ENCODE peak calls at places on chromosomes 12 and 14, in ten cellular contexts. E is stomach, X is breast epithelium, C is tibial nerve, Q is transverse colon, F is A549, P is body of pancreas, W is IMR-90, M is ovary, L is upper lobe of left lung. I is an unnamed sample.
A peak's percentile ranks its signal among the peaks of the same experiment; 100 is the strongest.

GRCh38 chr12:22731231-22731630 is 106.3 kb downstream of the ETNK1 start:
- DNase-seq in E (no peak), X (no peak), C (no peak), Q (no peak), F (no peak), P (no peak), W (no peak), M (no peak), L (no peak), I (no peak)

GRCh38 chr14:32702571-32702970 is 236.1 kb upstream of the NPAS3 start:
- DNase-seq in E (no peak), X (peak; percentile 84), C (peak; percentile 16), Q (peak; percentile 15), F (no peak), P (no peak), W (no peak), M (peak; percentile 49), L (no peak), I (peak; percentile 24)

GRCh38 chr12:49105504-49106120 is 5.0 kb downstream of the LMBR1L start:
- DNase-seq in E (no peak), X (no peak), C (no peak), Q (no peak), F (no peak), P (no peak), W (no peak), M (no peak), L (no peak), I (no peak)

GRCh38 chr14:65373671-65374039 is 38.9 kb upstream of the FUT8 start:
- DNase-seq in E (peak; percentile 29), X (no peak), C (no peak), Q (no peak), F (no peak), P (peak; percentile 42), W (no peak), M (no peak), L (no peak), I (no peak)

GRCh38 chr12:124547626-124548025 is 19.8 kb downstream of the NCOR2 start:
- DNase-seq in E (no peak), X (no peak), C (no peak), Q (no peak), F (no peak), P (no peak), W (no peak), M (no peak), L (no peak), I (no peak)

GRCh38 chr14:70448633-70449032 is 3.3 kb upstream of the ADAM21 start:
- DNase-seq in E (no peak), X (no peak), C (no peak), Q (no peak), F (peak; percentile 48), P (no peak), W (peak; percentile 62), M (no peak), L (no peak), I (peak; percentile 31)

GRCh38 chr14:45112886-45113772 is 21.2 kb downstream of the FKBP3 start:
- DNase-seq in E (no peak), X (no peak), C (no peak), Q (no peak), F (peak; percentile 77), P (no peak), W (peak; percentile 62), M (no peak), L (no peak), I (no peak)

GRCh38 chr14:50520947-50521815 is 11.2 kb downstream of the MAP4K5 start:
- DNase-seq in E (no peak), X (no peak), C (no peak), Q (peak; percentile 19), F (peak; percentile 66), P (peak; percentile 31), W (peak; percentile 95), M (no peak), L (no peak), I (peak; percentile 80)

GRCh38 chr12:130563322-130563721 is 152.8 kb downstream of the RIMBP2 start:
- DNase-seq in E (no peak), X (no peak), C (no peak), Q (no peak), F (no peak), P (no peak), W (no peak), M (no peak), L (no peak), I (no peak)

GRCh38 chr12:94092516-94093241 is 55.7 kb upstream of the PLXNC1 start:
- DNase-seq in E (no peak), X (peak; percentile 86), C (peak; percentile 66), Q (no peak), F (no peak), P (no peak), W (peak; percentile 25), M (no peak), L (peak; percentile 51), I (no peak)

GRCh38 chr12:48197549-48197966 is 5.5 kb downstream of the OR10AD1 start:
- DNase-seq in E (no peak), X (no peak), C (no peak), Q (no peak), F (peak; percentile 70), P (no peak), W (no peak), M (no peak), L (no peak), I (peak; percentile 52)

GRCh38 chr12:116533343-116534248 is 25.6 kb upstream of the MAP1LC3B2 start:
- DNase-seq in E (peak; percentile 79), X (peak; percentile 79), C (peak; percentile 68), Q (peak; percentile 83), F (peak; percentile 87), P (peak; percentile 72), W (peak; percentile 83), M (peak; percentile 89), L (peak; percentile 89), I (peak; percentile 74)

GRCh38 chr14:81153187-81153586 is 67.6 kb downstream of the GTF2A1 start:
- DNase-seq in E (no peak), X (no peak), C (no peak), Q (no peak), F (no peak), P (no peak), W (no peak), M (no peak), L (no peak), I (no peak)

GRCh38 chr12:65232490-65233077 is 45.9 kb upstream of the MSRB3 start:
- DNase-seq in E (no peak), X (no peak), C (no peak), Q (no peak), F (peak; percentile 22), P (no peak), W (peak; percentile 38), M (no peak), L (no peak), I (no peak)

GRCh38 chr12:10919809-10920208 is 9.2 kb upstream of the PRH2 start:
- DNase-seq in E (no peak), X (no peak), C (no peak), Q (no peak), F (no peak), P (no peak), W (no peak), M (no peak), L (no peak), I (no peak)

GRCh38 chr12:20508362-20508761 is 140.0 kb downstream of the PDE3A start:
- DNase-seq in E (no peak), X (no peak), C (no peak), Q (no peak), F (peak; percentile 72), P (no peak), W (peak; percentile 75), M (no peak), L (no peak), I (no peak)

GRCh38 chr12:18895946-18896345 is 158.0 kb downstream of the CAPZA3 start:
- DNase-seq in E (no peak), X (no peak), C (no peak), Q (no peak), F (no peak), P (peak; percentile 13), W (no peak), M (no peak), L (no peak), I (no peak)

DNA sequence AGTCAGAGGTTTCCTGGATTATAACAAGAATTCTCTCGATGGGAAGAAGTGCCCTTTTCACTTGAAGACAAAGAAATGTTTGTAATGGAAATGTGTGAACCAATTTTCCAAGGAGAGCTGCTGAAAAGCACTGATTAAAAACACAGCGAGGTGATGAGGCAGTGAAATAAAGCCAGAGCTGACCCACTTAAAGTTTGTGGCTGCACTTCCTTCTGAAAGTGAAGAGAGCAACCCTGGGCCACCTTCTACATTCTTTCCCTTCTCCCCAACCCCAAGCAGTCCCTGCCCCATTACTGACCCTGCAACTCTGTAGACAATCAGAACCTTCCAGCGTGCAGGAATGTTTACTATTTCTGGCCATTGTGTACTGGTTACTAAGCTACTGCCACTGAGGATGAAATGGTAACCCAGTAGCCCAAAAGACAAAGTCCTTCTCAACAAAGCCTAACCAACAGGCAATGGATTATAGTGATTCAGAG is 174.0 kb downstream of the TTC7B start:
- DNase-seq in E (no peak), X (no peak), C (no peak), Q (no peak), F (peak; percentile 26), P (no peak), W (peak; percentile 32), M (no peak), L (no peak), I (no peak)
- H3K9me3 ChIP-seq in E (no peaks in the 10 kb centered on the region), X (no peaks in the 10 kb centered on the region), C (no peaks in the 10 kb centered on the region), Q (no peaks in the 10 kb centered on the region), F (no peaks in the 10 kb centered on the region), P (no peaks in the 10 kb centered on the region), W (no peaks in the 10 kb centered on the region), M (no peaks in the 10 kb centered on the region), L (no peaks in the 10 kb centered on the region), I (no peaks in the 10 kb centered on the region)

GRCh38 chr14:104972301-104973211 is 5.6 kb downstream of the AHNAK2 start:
- DNase-seq in E (peak; percentile 77), X (peak; percentile 87), C (no peak), Q (peak; percentile 84), F (peak; percentile 93), P (peak; percentile 54), W (no peak), M (peak; percentile 65), L (peak; percentile 85), I (peak; percentile 30)
- TF ChIP-seq POLR2A in E (no peak), X (no peak), C (no peak), Q (peak; percentile 75), F (no peak), P (no peak), W (no peak), M (no peak), L (no peak), I (no peak)

DNA sequence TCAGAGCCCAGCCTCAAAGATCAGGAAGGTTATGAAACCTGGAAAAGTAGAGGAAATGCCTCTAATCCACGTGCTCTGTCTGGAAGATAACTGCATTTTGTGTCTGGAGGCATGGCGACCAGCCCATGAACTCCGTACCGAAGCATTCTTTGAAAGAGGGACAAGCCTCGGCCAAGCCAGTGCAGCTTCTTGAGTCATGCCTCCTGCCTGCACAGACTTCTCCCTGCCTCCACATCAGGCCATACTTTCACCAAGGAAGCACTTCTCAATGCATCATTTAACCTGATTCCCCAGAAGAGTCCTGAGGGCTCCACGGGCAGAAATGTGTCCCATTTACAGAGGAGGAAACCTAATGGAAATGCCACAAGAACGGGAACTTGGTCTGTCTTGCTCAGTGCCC is 3.4 kb downstream of the ACTN1 start:
- DNase-seq in E (no peak), X (peak; percentile 52), C (no peak), Q (no peak), F (no peak), P (no peak), W (peak; percentile 85), M (no peak), L (no peak), I (no peak)
- H3K4me1 ChIP-seq in E (peaks cover 79% of the 10 kb centered on the region), X (peaks cover 51% of the 10 kb centered on the region), C (no peaks in the 10 kb centered on the region), Q (peaks cover 31% of the 10 kb centered on the region), F (peaks cover 72% of the 10 kb centered on the region), P (peaks cover 52% of the 10 kb centered on the region), W (peaks cover 52% of the 10 kb centered on the region), M (peaks cover 21% of the 10 kb centered on the region), L (peaks cover 34% of the 10 kb centered on the region), I (peaks cover 19% of the 10 kb centered on the region)

GRCh38 chr14:56708704-56709103 is 101.6 kb downstream of the OTX2 start:
- DNase-seq in E (no peak), X (no peak), C (no peak), Q (no peak), F (no peak), P (no peak), W (no peak), M (no peak), L (no peak), I (no peak)
- H3K9me3 ChIP-seq in E (no peaks in the 10 kb centered on the region), X (no peaks in the 10 kb centered on the region), C (no peaks in the 10 kb centered on the region), Q (no peaks in the 10 kb centered on the region), F (no peaks in the 10 kb centered on the region), P (no peaks in the 10 kb centered on the region), W (no peaks in the 10 kb centered on the region), M (no peaks in the 10 kb centered on the region), L (no peaks in the 10 kb centered on the region), I (no peaks in the 10 kb centered on the region)